ENCODE peak calls at places on chromosomes 3 and 15, in six cellular contexts. One of them, this sample, is unnamed.

GRCh38 chr3:176505878-176506621 is 691.2 kb downstream of the TBL1XR1 start:
- DNase-seq in natural killer cell: no peak
- DNase-seq in IMR-90: no peak
- DNase-seq in fibroblast of mammary gland: no peak
- DNase-seq in Panc1: no peak
- DNase-seq in BE2C: no peak
- DNase-seq in this sample: peak; percentile 22

GRCh38 chr3:85760342-85760741 is 801.6 kb downstream of the CADM2 start:
- DNase-seq in natural killer cell: no peak
- DNase-seq in IMR-90: no peak
- DNase-seq in fibroblast of mammary gland: no peak
- DNase-seq in Panc1: no peak
- DNase-seq in BE2C: no peak
- DNase-seq in this sample: no peak

GRCh38 chr15:91566116-91566515 is 287.4 kb upstream of the SLCO3A1 start:
- DNase-seq in natural killer cell: no peak
- DNase-seq in IMR-90: no peak
- DNase-seq in fibroblast of mammary gland: no peak
- DNase-seq in Panc1: no peak
- DNase-seq in BE2C: no peak
- DNase-seq in this sample: no peak

GRCh38 chr3:101849714-101850326 is 506 bp downstream of the NFKBIZ start:
- DNase-seq in natural killer cell: peak; percentile 49
- DNase-seq in IMR-90: no peak
- DNase-seq in fibroblast of mammary gland: no peak
- DNase-seq in Panc1: no peak
- DNase-seq in BE2C: peak; percentile 66
- DNase-seq in this sample: peak; percentile 65

GRCh38 chr3:53350652-53351051 is 3.3 kb upstream of the DCP1A start:
- DNase-seq in natural killer cell: no peak
- DNase-seq in IMR-90: peak; percentile 18
- DNase-seq in fibroblast of mammary gland: peak; percentile 45
- DNase-seq in Panc1: no peak
- DNase-seq in BE2C: no peak
- DNase-seq in this sample: no peak

GRCh38 chr3:144622845-144623244 is 651.2 kb downstream of the DIPK2A start:
- DNase-seq in natural killer cell: no peak
- DNase-seq in IMR-90: no peak
- DNase-seq in fibroblast of mammary gland: no peak
- DNase-seq in Panc1: no peak
- DNase-seq in BE2C: no peak
- DNase-seq in this sample: no peak

GRCh38 chr15:66955001-66955516 is 110.3 kb upstream of the SMAD3 start:
- DNase-seq in natural killer cell: no peak
- DNase-seq in IMR-90: no peak
- DNase-seq in fibroblast of mammary gland: no peak
- DNase-seq in Panc1: no peak
- DNase-seq in BE2C: no peak
- DNase-seq in this sample: no peak

GRCh38 chr3:138438896-138439295 is 4.5 kb downstream of the ESYT3 start:
- DNase-seq in natural killer cell: no peak
- DNase-seq in IMR-90: no peak
- DNase-seq in fibroblast of mammary gland: no peak
- DNase-seq in Panc1: no peak
- DNase-seq in BE2C: no peak
- DNase-seq in this sample: no peak

GRCh38 chr3:49403891-49404290 is 7.9 kb downstream of the RHOA start:
- DNase-seq in natural killer cell: no peak
- DNase-seq in IMR-90: no peak
- DNase-seq in fibroblast of mammary gland: no peak
- DNase-seq in Panc1: no peak
- DNase-seq in BE2C: no peak
- DNase-seq in this sample: no peak

GRCh38 chr3:127593187-127593586 is 2.7 kb upstream of the TPRA1 start:
- DNase-seq in natural killer cell: no peak
- DNase-seq in IMR-90: no peak
- DNase-seq in fibroblast of mammary gland: no peak
- DNase-seq in Panc1: no peak
- DNase-seq in BE2C: no peak
- DNase-seq in this sample: no peak

GRCh38 chr3:127590282-127590592 is 296 bp downstream of the TPRA1 start:
- DNase-seq in natural killer cell: no peak
- DNase-seq in IMR-90: no peak
- DNase-seq in fibroblast of mammary gland: peak; percentile 24
- DNase-seq in Panc1: no peak
- DNase-seq in BE2C: no peak
- DNase-seq in this sample: no peak

GRCh38 chr3:127588675-127589577 is 1.6 kb downstream of the TPRA1 start:
- DNase-seq in natural killer cell: no peak
- DNase-seq in IMR-90: peak; percentile 72
- DNase-seq in fibroblast of mammary gland: peak; percentile 67
- DNase-seq in Panc1: no peak
- DNase-seq in BE2C: no peak
- DNase-seq in this sample: no peak

GRCh38 chr3:127589600-127590281 is 792 bp downstream of the TPRA1 start:
- DNase-seq in natural killer cell: no peak
- DNase-seq in IMR-90: no peak
- DNase-seq in fibroblast of mammary gland: peak; percentile 11
- DNase-seq in Panc1: no peak
- DNase-seq in BE2C: no peak
- DNase-seq in this sample: no peak

DNA sequence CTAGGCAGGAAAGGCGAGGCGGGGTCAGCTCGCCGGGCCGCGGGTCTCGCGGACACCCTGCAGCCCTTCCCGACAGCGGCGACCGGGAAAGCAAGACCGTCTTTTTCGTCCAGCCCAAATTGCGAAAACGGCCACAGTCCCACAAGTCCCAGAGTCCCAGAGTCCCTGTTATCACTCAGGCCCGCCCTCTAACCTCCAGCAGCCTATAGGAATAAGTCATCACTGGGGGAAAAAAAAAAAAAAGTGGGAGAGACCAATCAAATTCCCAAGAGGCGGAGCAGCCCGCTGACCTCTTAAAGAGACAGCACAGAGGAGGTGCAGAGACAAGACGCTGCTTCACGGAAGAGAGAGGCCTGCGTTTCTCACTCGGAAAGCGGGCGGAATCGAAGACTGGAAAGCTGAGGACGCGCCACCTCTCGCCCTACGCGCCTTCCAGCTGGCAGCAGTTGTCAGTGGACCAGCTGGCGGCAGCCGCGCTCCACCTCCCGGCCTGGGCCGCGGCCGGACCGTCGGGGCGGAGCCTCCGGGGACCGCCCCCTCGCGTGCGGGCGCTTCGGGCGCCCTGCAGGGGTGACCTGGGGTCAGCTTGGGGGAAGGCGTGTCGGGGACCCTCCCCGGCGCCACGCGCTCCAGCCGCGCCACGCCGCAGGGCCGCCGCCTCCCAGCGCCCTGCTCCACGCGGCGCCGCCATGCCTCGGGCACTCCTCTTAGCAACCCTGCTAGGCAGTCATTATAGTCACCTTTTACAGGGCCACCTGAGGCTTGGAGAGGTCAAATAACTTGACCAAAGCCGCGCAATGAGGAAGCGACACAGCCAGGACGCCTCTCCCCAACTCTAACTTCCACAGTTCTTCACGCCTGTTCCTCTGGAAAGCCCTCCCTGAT is at the start of gene TPRA1:
- DNase-seq in natural killer cell: peak; percentile 70
- DNase-seq in IMR-90: peak; percentile 96
- DNase-seq in fibroblast of mammary gland: peak; percentile 97
- DNase-seq in Panc1: peak; percentile 95
- DNase-seq in BE2C: peak; percentile 93
- DNase-seq in this sample: peak; percentile 81
- TF ChIP-seq CTCF in natural killer cell: no peak
- TF ChIP-seq CTCF in IMR-90: peak; percentile 38
- TF ChIP-seq CTCF in fibroblast of mammary gland: no peak
- TF ChIP-seq CTCF in Panc1: no peak
- TF ChIP-seq CTCF in BE2C: peak; percentile 20
- TF ChIP-seq CTCF in this sample: no peak

DNA sequence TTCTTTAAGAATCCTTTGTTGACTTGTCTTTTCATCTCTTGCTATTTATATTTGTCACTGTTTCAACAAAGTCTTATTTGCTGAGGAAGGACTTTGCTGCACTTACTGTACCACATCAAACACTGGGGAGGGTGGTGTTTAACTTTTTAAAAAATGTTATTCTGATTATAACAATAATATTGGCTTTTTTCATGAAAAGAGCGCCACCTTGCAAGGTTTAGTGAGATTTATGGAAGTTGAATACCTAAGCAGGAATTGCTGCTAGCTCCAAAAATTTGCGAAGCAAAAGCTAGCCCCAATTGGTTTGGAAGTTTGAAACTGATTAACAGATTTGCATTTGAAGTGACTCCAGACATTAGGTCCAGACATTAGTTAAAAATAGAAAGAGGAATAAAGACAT is 6.7 kb downstream of the ZIC1 start:
- DNase-seq in natural killer cell: no peak
- DNase-seq in IMR-90: no peak
- DNase-seq in fibroblast of mammary gland: no peak
- DNase-seq in Panc1: no peak
- DNase-seq in BE2C: no peak
- DNase-seq in this sample: no peak
- TF ChIP-seq CTCF in natural killer cell: no peak
- TF ChIP-seq CTCF in IMR-90: no peak
- TF ChIP-seq CTCF in fibroblast of mammary gland: peak; percentile 2
- TF ChIP-seq CTCF in Panc1: no peak
- TF ChIP-seq CTCF in BE2C: no peak
- TF ChIP-seq CTCF in this sample: no peak

DNA sequence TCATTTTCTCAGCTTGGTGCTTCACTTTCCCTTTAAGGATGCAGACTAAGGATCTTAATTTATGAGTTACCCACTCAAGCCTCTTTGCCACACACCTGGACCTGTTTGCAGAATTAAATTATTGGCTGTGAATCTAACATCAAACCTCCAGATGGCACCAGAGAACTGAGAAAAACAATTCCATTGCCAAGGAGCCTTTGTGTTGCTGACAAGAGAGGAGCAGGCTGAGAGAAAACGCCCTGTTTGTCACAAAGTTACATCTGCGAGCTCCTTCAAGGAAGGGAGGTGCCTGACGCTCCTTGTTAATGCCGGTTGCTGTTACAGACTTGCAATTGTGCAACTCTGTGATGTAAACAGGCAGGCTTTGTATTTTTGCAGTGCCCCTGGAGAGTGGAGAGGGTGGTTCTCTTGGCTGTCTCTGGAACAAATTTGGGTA is 36.3 kb upstream of the TMC3 start:
- DNase-seq in natural killer cell: no peak
- DNase-seq in IMR-90: peak; percentile 74
- DNase-seq in fibroblast of mammary gland: peak; percentile 88
- DNase-seq in Panc1: peak; percentile 50
- DNase-seq in BE2C: peak; percentile 24
- DNase-seq in this sample: no peak
- TF ChIP-seq CTCF in natural killer cell: peak; percentile 23
- TF ChIP-seq CTCF in IMR-90: peak; percentile 68
- TF ChIP-seq CTCF in fibroblast of mammary gland: peak; percentile 52
- TF ChIP-seq CTCF in Panc1: peak; percentile 71
- TF ChIP-seq CTCF in BE2C: peak; percentile 63
- TF ChIP-seq CTCF in this sample: peak; percentile 60

GRCh38 chr15:69990566-69991391 is 106.9 kb downstream of the TLE3 start:
- DNase-seq in natural killer cell: no peak
- DNase-seq in IMR-90: no peak
- DNase-seq in fibroblast of mammary gland: no peak
- DNase-seq in Panc1: no peak
- DNase-seq in BE2C: no peak
- DNase-seq in this sample: peak; percentile 44

GRCh38 chr15:69988541-69989225 is 109.0 kb downstream of the TLE3 start:
- DNase-seq in natural killer cell: no peak
- DNase-seq in IMR-90: no peak
- DNase-seq in fibroblast of mammary gland: no peak
- DNase-seq in Panc1: no peak
- DNase-seq in BE2C: no peak
- DNase-seq in this sample: no peak

GRCh38 chr15:69994429-69995201 is 103.1 kb downstream of the TLE3 start:
- DNase-seq in natural killer cell: no peak
- DNase-seq in IMR-90: no peak
- DNase-seq in fibroblast of mammary gland: no peak
- DNase-seq in Panc1: no peak
- DNase-seq in BE2C: no peak
- DNase-seq in this sample: no peak

GRCh38 chr15:69991493-69991892 is 106.2 kb downstream of the TLE3 start:
- DNase-seq in natural killer cell: no peak
- DNase-seq in IMR-90: no peak
- DNase-seq in fibroblast of mammary gland: no peak
- DNase-seq in Panc1: no peak
- DNase-seq in BE2C: no peak
- DNase-seq in this sample: peak; percentile 39

DNA sequence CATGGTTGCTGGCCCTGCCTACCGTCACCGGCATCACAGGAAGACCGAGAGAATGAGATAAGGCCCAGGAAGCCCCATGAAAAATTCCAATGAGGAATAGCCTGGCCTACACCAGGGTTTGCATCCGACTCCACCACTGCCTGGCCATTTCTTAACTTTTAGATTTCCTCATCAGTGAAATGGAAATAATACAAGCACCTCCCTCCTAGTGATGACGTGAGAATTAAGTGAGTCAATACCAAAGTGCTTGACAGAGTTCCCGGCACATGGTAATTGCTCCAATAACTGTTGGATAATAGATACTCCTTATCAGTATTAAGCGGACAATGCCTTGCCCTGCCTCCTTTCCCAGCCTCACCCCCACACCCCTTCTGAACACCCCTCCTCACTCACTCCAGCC is 105.4 kb downstream of the TLE3 start:
- DNase-seq in natural killer cell: no peak
- DNase-seq in IMR-90: no peak
- DNase-seq in fibroblast of mammary gland: peak; percentile 10
- DNase-seq in Panc1: no peak
- DNase-seq in BE2C: no peak
- DNase-seq in this sample: no peak
- TF ChIP-seq CTCF in natural killer cell: no peak
- TF ChIP-seq CTCF in IMR-90: no peak
- TF ChIP-seq CTCF in fibroblast of mammary gland: no peak
- TF ChIP-seq CTCF in Panc1: no peak
- TF ChIP-seq CTCF in BE2C: no peak
- TF ChIP-seq CTCF in this sample: no peak

GRCh38 chr3:57464011-57464410 is 80.1 kb downstream of the DNAH12 start:
- DNase-seq in natural killer cell: no peak
- DNase-seq in IMR-90: no peak
- DNase-seq in fibroblast of mammary gland: no peak
- DNase-seq in Panc1: no peak
- DNase-seq in BE2C: no peak
- DNase-seq in this sample: no peak

DNA sequence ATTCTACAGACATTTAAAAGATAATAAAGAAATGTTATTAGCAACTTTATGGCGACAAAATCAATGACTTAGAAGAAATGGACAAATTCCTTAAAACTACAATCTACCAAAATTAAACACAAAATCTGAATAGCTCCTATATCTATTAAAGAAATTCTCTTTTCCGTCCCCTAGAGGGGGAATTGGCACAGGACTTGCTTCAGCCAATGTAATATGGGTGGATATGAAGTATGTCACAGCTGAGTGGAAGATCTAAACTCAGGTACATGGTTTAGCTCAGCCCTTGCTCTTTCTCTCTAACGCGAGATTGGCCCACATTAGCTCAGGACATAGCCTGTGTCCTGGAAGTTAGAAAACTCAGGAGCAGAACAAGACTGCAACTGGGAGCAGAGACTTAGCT is 79.3 kb downstream of the DNAH12 start:
- DNase-seq in natural killer cell: no peak
- DNase-seq in IMR-90: no peak
- DNase-seq in fibroblast of mammary gland: peak; percentile 6
- DNase-seq in Panc1: peak; percentile 0
- DNase-seq in BE2C: no peak
- DNase-seq in this sample: no peak
- TF ChIP-seq CTCF in natural killer cell: no peak
- TF ChIP-seq CTCF in IMR-90: no peak
- TF ChIP-seq CTCF in fibroblast of mammary gland: peak; percentile 9
- TF ChIP-seq CTCF in Panc1: peak; percentile 19
- TF ChIP-seq CTCF in BE2C: peak; percentile 1
- TF ChIP-seq CTCF in this sample: no peak

GRCh38 chr3:1103525-1103924 is 10.7 kb downstream of the CNTN6 start:
- DNase-seq in natural killer cell: no peak
- DNase-seq in IMR-90: no peak
- DNase-seq in fibroblast of mammary gland: peak; percentile 16
- DNase-seq in Panc1: no peak
- DNase-seq in BE2C: no peak
- DNase-seq in this sample: no peak
- TF ChIP-seq CTCF in natural killer cell: no peak
- TF ChIP-seq CTCF in IMR-90: no peak
- TF ChIP-seq CTCF in fibroblast of mammary gland: peak; percentile 44
- TF ChIP-seq CTCF in Panc1: no peak
- TF ChIP-seq CTCF in BE2C: no peak
- TF ChIP-seq CTCF in this sample: no peak

This sample was measured in glutamatergic neuron.